ENCODE peak calls at places on chromosome 3, in eight cellular contexts. One of them, this sample, is unnamed.

GRCh38 chr3:55330355-55330754 is 156.8 kb downstream of the WNT5A start:
- DNase-seq in activated CD4-positive, alpha-beta memory T cell treated with anti-CD3 and anti-CD28 coated beads for 36 hours: no peak
- DNase-seq in tibial nerve: no peak
- DNase-seq in mucosa of gallbladder: no peak
- DNase-seq in WTC11: no peak
- DNase-seq in activated CD4-positive, alpha-beta T cell treated with anti-CD3 and anti-CD28 coated beads for 36 hours: no peak
- DNase-seq in BJ: peak; percentile 94
- DNase-seq in COLO829: no peak
- DNase-seq in this sample: no peak

GRCh38 chr3:182524711-182525401 is 268.4 kb upstream of the ATP11B start:
- DNase-seq in activated CD4-positive, alpha-beta memory T cell treated with anti-CD3 and anti-CD28 coated beads for 36 hours: no peak
- DNase-seq in tibial nerve: no peak
- DNase-seq in mucosa of gallbladder: no peak
- DNase-seq in WTC11: no peak
- DNase-seq in activated CD4-positive, alpha-beta T cell treated with anti-CD3 and anti-CD28 coated beads for 36 hours: no peak
- DNase-seq in BJ: no peak
- DNase-seq in COLO829: peak; percentile 96
- DNase-seq in this sample: no peak

GRCh38 chr3:188824596-188824995 is 347.2 kb upstream of the TPRG1 start:
- DNase-seq in activated CD4-positive, alpha-beta memory T cell treated with anti-CD3 and anti-CD28 coated beads for 36 hours: no peak
- DNase-seq in tibial nerve: no peak
- DNase-seq in mucosa of gallbladder: no peak
- DNase-seq in WTC11: no peak
- DNase-seq in activated CD4-positive, alpha-beta T cell treated with anti-CD3 and anti-CD28 coated beads for 36 hours: no peak
- DNase-seq in BJ: no peak
- DNase-seq in COLO829: no peak
- DNase-seq in this sample: no peak

GRCh38 chr3:72520690-72521308 is 327.4 kb downstream of the SHQ1 start:
- DNase-seq in activated CD4-positive, alpha-beta memory T cell treated with anti-CD3 and anti-CD28 coated beads for 36 hours: peak; percentile 87
- DNase-seq in tibial nerve: no peak
- DNase-seq in mucosa of gallbladder: no peak
- DNase-seq in WTC11: no peak
- DNase-seq in activated CD4-positive, alpha-beta T cell treated with anti-CD3 and anti-CD28 coated beads for 36 hours: peak; percentile 85
- DNase-seq in BJ: peak; percentile 16
- DNase-seq in COLO829: no peak
- DNase-seq in this sample: peak; percentile 83

GRCh38 chr3:189096092-189096491 is 75.7 kb upstream of the TPRG1 start:
- DNase-seq in activated CD4-positive, alpha-beta memory T cell treated with anti-CD3 and anti-CD28 coated beads for 36 hours: no peak
- DNase-seq in tibial nerve: no peak
- DNase-seq in mucosa of gallbladder: no peak
- DNase-seq in WTC11: no peak
- DNase-seq in activated CD4-positive, alpha-beta T cell treated with anti-CD3 and anti-CD28 coated beads for 36 hours: no peak
- DNase-seq in BJ: no peak
- DNase-seq in COLO829: no peak
- DNase-seq in this sample: no peak

GRCh38 chr3:113769551-113769950 is 22.7 kb downstream of the ATP6V1A start:
- DNase-seq in activated CD4-positive, alpha-beta memory T cell treated with anti-CD3 and anti-CD28 coated beads for 36 hours: no peak
- DNase-seq in tibial nerve: no peak
- DNase-seq in mucosa of gallbladder: no peak
- DNase-seq in WTC11: no peak
- DNase-seq in activated CD4-positive, alpha-beta T cell treated with anti-CD3 and anti-CD28 coated beads for 36 hours: no peak
- DNase-seq in BJ: no peak
- DNase-seq in COLO829: no peak
- DNase-seq in this sample: no peak

GRCh38 chr3:10294030-10294591 is 1.4 kb upstream of the GHRL start:
- DNase-seq in activated CD4-positive, alpha-beta memory T cell treated with anti-CD3 and anti-CD28 coated beads for 36 hours: no peak
- DNase-seq in tibial nerve: no peak
- DNase-seq in mucosa of gallbladder: no peak
- DNase-seq in WTC11: no peak
- DNase-seq in activated CD4-positive, alpha-beta T cell treated with anti-CD3 and anti-CD28 coated beads for 36 hours: no peak
- DNase-seq in BJ: no peak
- DNase-seq in COLO829: no peak
- DNase-seq in this sample: no peak

GRCh38 chr3:73207946-73208345 is 146.5 kb downstream of the EBLN2 start:
- DNase-seq in activated CD4-positive, alpha-beta memory T cell treated with anti-CD3 and anti-CD28 coated beads for 36 hours: no peak
- DNase-seq in tibial nerve: no peak
- DNase-seq in mucosa of gallbladder: no peak
- DNase-seq in WTC11: no peak
- DNase-seq in activated CD4-positive, alpha-beta T cell treated with anti-CD3 and anti-CD28 coated beads for 36 hours: no peak
- DNase-seq in BJ: no peak
- DNase-seq in COLO829: peak; percentile 90
- DNase-seq in this sample: no peak

GRCh38 chr3:29759021-29759359 is 478.1 kb downstream of the RBMS3 start:
- DNase-seq in activated CD4-positive, alpha-beta memory T cell treated with anti-CD3 and anti-CD28 coated beads for 36 hours: no peak
- DNase-seq in tibial nerve: peak; percentile 66
- DNase-seq in mucosa of gallbladder: no peak
- DNase-seq in WTC11: no peak
- DNase-seq in activated CD4-positive, alpha-beta T cell treated with anti-CD3 and anti-CD28 coated beads for 36 hours: no peak
- DNase-seq in BJ: no peak
- DNase-seq in COLO829: no peak
- DNase-seq in this sample: no peak

GRCh38 chr3:28322464-28322863 is 26.1 kb upstream of the ZCWPW2 start:
- DNase-seq in activated CD4-positive, alpha-beta memory T cell treated with anti-CD3 and anti-CD28 coated beads for 36 hours: no peak
- DNase-seq in tibial nerve: no peak
- DNase-seq in mucosa of gallbladder: no peak
- DNase-seq in WTC11: no peak
- DNase-seq in activated CD4-positive, alpha-beta T cell treated with anti-CD3 and anti-CD28 coated beads for 36 hours: no peak
- DNase-seq in BJ: no peak
- DNase-seq in COLO829: no peak
- DNase-seq in this sample: no peak

GRCh38 chr3:119333773-119334492 is 39.8 kb downstream of the ARHGAP31 start:
- DNase-seq in activated CD4-positive, alpha-beta memory T cell treated with anti-CD3 and anti-CD28 coated beads for 36 hours: no peak
- DNase-seq in tibial nerve: no peak
- DNase-seq in mucosa of gallbladder: no peak
- DNase-seq in WTC11: no peak
- DNase-seq in activated CD4-positive, alpha-beta T cell treated with anti-CD3 and anti-CD28 coated beads for 36 hours: no peak
- DNase-seq in BJ: no peak
- DNase-seq in COLO829: no peak
- DNase-seq in this sample: no peak

GRCh38 chr3:128735287-128735686 is 9.3 kb downstream of the RAB7A start:
- DNase-seq in activated CD4-positive, alpha-beta memory T cell treated with anti-CD3 and anti-CD28 coated beads for 36 hours: no peak
- DNase-seq in tibial nerve: no peak
- DNase-seq in mucosa of gallbladder: no peak
- DNase-seq in WTC11: no peak
- DNase-seq in activated CD4-positive, alpha-beta T cell treated with anti-CD3 and anti-CD28 coated beads for 36 hours: no peak
- DNase-seq in BJ: no peak
- DNase-seq in COLO829: no peak
- DNase-seq in this sample: no peak

GRCh38 chr3:100548053-100548452 is 55.6 kb downstream of the TMEM45A start:
- DNase-seq in activated CD4-positive, alpha-beta memory T cell treated with anti-CD3 and anti-CD28 coated beads for 36 hours: no peak
- DNase-seq in tibial nerve: no peak
- DNase-seq in mucosa of gallbladder: no peak
- DNase-seq in WTC11: no peak
- DNase-seq in activated CD4-positive, alpha-beta T cell treated with anti-CD3 and anti-CD28 coated beads for 36 hours: no peak
- DNase-seq in BJ: no peak
- DNase-seq in COLO829: no peak
- DNase-seq in this sample: no peak

GRCh38 chr3:131387796-131388195 is 6.2 kb downstream of the NUDT16 start:
- DNase-seq in activated CD4-positive, alpha-beta memory T cell treated with anti-CD3 and anti-CD28 coated beads for 36 hours: no peak
- DNase-seq in tibial nerve: no peak
- DNase-seq in mucosa of gallbladder: no peak
- DNase-seq in WTC11: no peak
- DNase-seq in activated CD4-positive, alpha-beta T cell treated with anti-CD3 and anti-CD28 coated beads for 36 hours: no peak
- DNase-seq in BJ: no peak
- DNase-seq in COLO829: no peak
- DNase-seq in this sample: no peak

GRCh38 chr3:39671600-39671999 is 137.8 kb upstream of the MYRIP start:
- DNase-seq in activated CD4-positive, alpha-beta memory T cell treated with anti-CD3 and anti-CD28 coated beads for 36 hours: no peak
- DNase-seq in tibial nerve: no peak
- DNase-seq in mucosa of gallbladder: no peak
- DNase-seq in WTC11: no peak
- DNase-seq in activated CD4-positive, alpha-beta T cell treated with anti-CD3 and anti-CD28 coated beads for 36 hours: no peak
- DNase-seq in BJ: no peak
- DNase-seq in COLO829: no peak
- DNase-seq in this sample: no peak

GRCh38 chr3:10495003-10495402 is 10.4 kb downstream of the ATP2B2 start:
- DNase-seq in activated CD4-positive, alpha-beta memory T cell treated with anti-CD3 and anti-CD28 coated beads for 36 hours: no peak
- DNase-seq in tibial nerve: no peak
- DNase-seq in mucosa of gallbladder: peak; percentile 68
- DNase-seq in WTC11: no peak
- DNase-seq in activated CD4-positive, alpha-beta T cell treated with anti-CD3 and anti-CD28 coated beads for 36 hours: no peak
- DNase-seq in BJ: no peak
- DNase-seq in COLO829: peak; percentile 29
- DNase-seq in this sample: no peak

GRCh38 chr3:194300392-194300758 is 50.8 kb downstream of the CPN2 start:
- DNase-seq in activated CD4-positive, alpha-beta memory T cell treated with anti-CD3 and anti-CD28 coated beads for 36 hours: no peak
- DNase-seq in tibial nerve: peak; percentile 84
- DNase-seq in mucosa of gallbladder: peak; percentile 68
- DNase-seq in WTC11: peak; percentile 82
- DNase-seq in activated CD4-positive, alpha-beta T cell treated with anti-CD3 and anti-CD28 coated beads for 36 hours: no peak
- DNase-seq in BJ: no peak
- DNase-seq in COLO829: no peak
- DNase-seq in this sample: no peak

GRCh38 chr3:196163212-196163611 is 48.0 kb downstream of the ZDHHC19 start:
- DNase-seq in activated CD4-positive, alpha-beta memory T cell treated with anti-CD3 and anti-CD28 coated beads for 36 hours: no peak
- DNase-seq in tibial nerve: no peak
- DNase-seq in mucosa of gallbladder: no peak
- DNase-seq in WTC11: no peak
- DNase-seq in activated CD4-positive, alpha-beta T cell treated with anti-CD3 and anti-CD28 coated beads for 36 hours: no peak
- DNase-seq in BJ: no peak
- DNase-seq in COLO829: no peak
- DNase-seq in this sample: no peak

GRCh38 chr3:129413687-129414506 is 14.5 kb downstream of the EFCAB12 start:
- DNase-seq in activated CD4-positive, alpha-beta memory T cell treated with anti-CD3 and anti-CD28 coated beads for 36 hours: no peak
- DNase-seq in tibial nerve: no peak
- DNase-seq in mucosa of gallbladder: peak; percentile 71
- DNase-seq in WTC11: no peak
- DNase-seq in activated CD4-positive, alpha-beta T cell treated with anti-CD3 and anti-CD28 coated beads for 36 hours: no peak
- DNase-seq in BJ: peak; percentile 83
- DNase-seq in COLO829: peak; percentile 68
- DNase-seq in this sample: no peak

GRCh38 chr3:58217209-58217811 is 6.5 kb upstream of the DNASE1L3 start:
- DNase-seq in activated CD4-positive, alpha-beta memory T cell treated with anti-CD3 and anti-CD28 coated beads for 36 hours: peak; percentile 71
- DNase-seq in tibial nerve: peak; percentile 63
- DNase-seq in mucosa of gallbladder: peak; percentile 63
- DNase-seq in WTC11: peak; percentile 78
- DNase-seq in activated CD4-positive, alpha-beta T cell treated with anti-CD3 and anti-CD28 coated beads for 36 hours: peak; percentile 76
- DNase-seq in BJ: no peak
- DNase-seq in COLO829: peak; percentile 82
- DNase-seq in this sample: peak; percentile 74

GRCh38 chr3:81490541-81491288 is 270.7 kb downstream of the GBE1 start:
- DNase-seq in activated CD4-positive, alpha-beta memory T cell treated with anti-CD3 and anti-CD28 coated beads for 36 hours: peak; percentile 78
- DNase-seq in tibial nerve: peak; percentile 94
- DNase-seq in mucosa of gallbladder: peak; percentile 79
- DNase-seq in WTC11: peak; percentile 85
- DNase-seq in activated CD4-positive, alpha-beta T cell treated with anti-CD3 and anti-CD28 coated beads for 36 hours: peak; percentile 88
- DNase-seq in BJ: no peak
- DNase-seq in COLO829: peak; percentile 89
- DNase-seq in this sample: peak; percentile 92

GRCh38 chr3:65411367-65411766 is 627.4 kb downstream of the MAGI1 start:
- DNase-seq in activated CD4-positive, alpha-beta memory T cell treated with anti-CD3 and anti-CD28 coated beads for 36 hours: no peak
- DNase-seq in tibial nerve: no peak
- DNase-seq in mucosa of gallbladder: no peak
- DNase-seq in WTC11: no peak
- DNase-seq in activated CD4-positive, alpha-beta T cell treated with anti-CD3 and anti-CD28 coated beads for 36 hours: no peak
- DNase-seq in BJ: no peak
- DNase-seq in COLO829: no peak
- DNase-seq in this sample: no peak

GRCh38 chr3:78268716-78269668 is 1229.1 kb downstream of the ROBO2 start:
- DNase-seq in activated CD4-positive, alpha-beta memory T cell treated with anti-CD3 and anti-CD28 coated beads for 36 hours: no peak
- DNase-seq in tibial nerve: no peak
- DNase-seq in mucosa of gallbladder: no peak
- DNase-seq in WTC11: no peak
- DNase-seq in activated CD4-positive, alpha-beta T cell treated with anti-CD3 and anti-CD28 coated beads for 36 hours: no peak
- DNase-seq in BJ: no peak
- DNase-seq in COLO829: no peak
- DNase-seq in this sample: no peak

GRCh38 chr3:98985406-98985805 is 83.9 kb upstream of the DCBLD2 start:
- DNase-seq in activated CD4-positive, alpha-beta memory T cell treated with anti-CD3 and anti-CD28 coated beads for 36 hours: no peak
- DNase-seq in tibial nerve: no peak
- DNase-seq in mucosa of gallbladder: no peak
- DNase-seq in WTC11: no peak
- DNase-seq in activated CD4-positive, alpha-beta T cell treated with anti-CD3 and anti-CD28 coated beads for 36 hours: no peak
- DNase-seq in BJ: no peak
- DNase-seq in COLO829: no peak
- DNase-seq in this sample: no peak

GRCh38 chr3:56942523-56942922 is 117.9 kb upstream of the SPATA12 start:
- DNase-seq in activated CD4-positive, alpha-beta memory T cell treated with anti-CD3 and anti-CD28 coated beads for 36 hours: no peak
- DNase-seq in tibial nerve: no peak
- DNase-seq in mucosa of gallbladder: no peak
- DNase-seq in WTC11: no peak
- DNase-seq in activated CD4-positive, alpha-beta T cell treated with anti-CD3 and anti-CD28 coated beads for 36 hours: no peak
- DNase-seq in BJ: no peak
- DNase-seq in COLO829: no peak
- DNase-seq in this sample: no peak

GRCh38 chr3:148873270-148873927 is 8.3 kb downstream of the CPA3 start:
- DNase-seq in activated CD4-positive, alpha-beta memory T cell treated with anti-CD3 and anti-CD28 coated beads for 36 hours: no peak
- DNase-seq in tibial nerve: no peak
- DNase-seq in mucosa of gallbladder: peak; percentile 23
- DNase-seq in WTC11: no peak
- DNase-seq in activated CD4-positive, alpha-beta T cell treated with anti-CD3 and anti-CD28 coated beads for 36 hours: no peak
- DNase-seq in BJ: no peak
- DNase-seq in COLO829: no peak
- DNase-seq in this sample: no peak

This sample was measured in activated CD8-positive, alpha-beta T cell treated with anti-CD3 and anti-CD28 coated beads for 36 hours.